ENCODE peak calls at places on chromosomes 11 and 22, in six cellular contexts. J, U, F, Q, R and G are unnamed samples.

GRCh38 chr11:104668797-104669463 is 229.3 kb downstream of the CASP12 start:
- DNase-seq in J (no peak), U (no peak), F (no peak), Q (no peak), R (no peak), G (peak; percentile 63)

GRCh38 chr22:44261861-44262595 is 50.7 kb downstream of the SHISAL1 start:
- DNase-seq in J (no peak), U (no peak), F (no peak), Q (peak; percentile 52), R (no peak), G (no peak)

GRCh38 chr11:41431784-41432183 is 27.7 kb downstream of the LRRC4C start:
- DNase-seq in J (no peak), U (no peak), F (no peak), Q (no peak), R (peak; percentile 52), G (no peak)

GRCh38 chr22:44972363-44973083 is 37.3 kb downstream of the PHF21B start:
- DNase-seq in J (peak; percentile 28), U (no peak), F (no peak), Q (no peak), R (no peak), G (no peak)

GRCh38 chr22:49664891-49665290 is 162.8 kb downstream of the BRD1 start:
- DNase-seq in J (no peak), U (no peak), F (no peak), Q (no peak), R (no peak), G (no peak)

GRCh38 chr22:30198152-30198845 is 48.3 kb downstream of the LIF start:
- DNase-seq in J (no peak), U (no peak), F (no peak), Q (no peak), R (no peak), G (no peak)

GRCh38 chr22:24200616-24201212 is 19.4 kb downstream of the SUSD2 start:
- DNase-seq in J (no peak), U (no peak), F (no peak), Q (no peak), R (no peak), G (no peak)

GRCh38 chr11:78790784-78791183 is 216.1 kb upstream of the NARS2 start:
- DNase-seq in J (no peak), U (no peak), F (no peak), Q (no peak), R (no peak), G (no peak)

GRCh38 chr11:32435152-32435480 is 223 bp downstream of the WT1 start:
- DNase-seq in J (no peak), U (no peak), F (no peak), Q (peak; percentile 71), R (no peak), G (no peak)

GRCh38 chr22:36940676-36941075 is 27.2 kb downstream of the CSF2RB start:
- DNase-seq in J (peak; percentile 34), U (no peak), F (no peak), Q (no peak), R (no peak), G (no peak)
- H3K27ac ChIP-seq in J (no peak overlapping the region), U (no peak overlapping the region), F (no peak overlapping the region), Q (no peak overlapping the region), R (no peak overlapping the region), G (no peak overlapping the region)

GRCh38 chr22:37224757-37225420 is 12.6 kb upstream of the SSTR3 start:
- DNase-seq in J (no peak), U (no peak), F (no peak), Q (no peak), R (no peak), G (no peak)
- H3K27ac ChIP-seq in J (peak overlapping the region; percentile 55), U (no peak overlapping the region), F (peak overlapping the region; percentile 46), Q (peak overlapping the region; percentile 95), R (no peak overlapping the region), G (no peak overlapping the region)

DNA sequence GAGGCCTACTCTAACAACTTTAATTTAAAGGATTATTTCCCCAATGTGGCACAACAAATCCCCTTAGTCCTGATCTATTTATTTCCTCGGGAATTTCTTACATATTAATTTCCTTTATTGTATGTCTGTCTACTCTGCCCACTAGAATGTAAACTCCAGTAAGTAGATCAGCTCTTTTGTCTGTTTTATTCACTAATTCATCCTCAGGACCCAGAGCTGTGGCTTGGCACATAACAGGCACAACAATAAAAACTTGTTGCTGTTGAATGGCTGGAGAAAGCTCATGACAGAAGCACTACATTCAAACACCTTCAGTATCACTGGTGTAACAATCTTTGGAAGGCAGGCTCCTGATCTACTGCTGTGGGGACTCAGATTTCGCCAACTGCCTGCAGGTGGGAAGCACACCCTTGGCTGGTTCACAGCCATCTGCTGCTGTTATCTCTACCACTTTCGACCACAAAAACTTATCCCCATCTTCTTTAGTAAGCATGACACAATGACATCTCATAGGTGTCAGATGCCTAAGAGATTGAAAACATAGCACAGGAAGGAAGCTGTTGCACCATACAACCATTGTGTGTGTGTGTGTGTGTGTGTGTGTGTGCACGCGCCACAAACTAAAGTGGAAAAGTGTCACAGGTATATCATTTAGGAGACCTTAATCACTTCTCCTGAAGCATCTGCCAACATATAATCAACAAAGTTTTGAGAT is 11.9 kb downstream of the HIRA start:
- DNase-seq in J (peak; percentile 24), U (no peak), F (peak; percentile 74), Q (no peak), R (peak; percentile 12), G (no peak)
- H3K27ac ChIP-seq in J (no peak overlapping the region), U (no peak overlapping the region), F (peak overlapping the region; percentile 60), Q (peak overlapping the region; percentile 84), R (peak overlapping the region; percentile 74), G (no peak overlapping the region)

GRCh38 chr22:39267966-39268365 is 23.2 kb upstream of the PDGFB start:
- DNase-seq in J (no peak), U (no peak), F (no peak), Q (no peak), R (no peak), G (no peak)
- H3K27ac ChIP-seq in J (no peak overlapping the region), U (no peak overlapping the region), F (no peak overlapping the region), Q (no peak overlapping the region), R (no peak overlapping the region), G (no peak overlapping the region)

GRCh38 chr11:66614073-66614472 is 2.4 kb upstream of the RBM14 start:
- DNase-seq in J (no peak), U (no peak), F (no peak), Q (no peak), R (no peak), G (no peak)
- H3K27ac ChIP-seq in J (no peak overlapping the region), U (no peak overlapping the region), F (no peak overlapping the region), Q (no peak overlapping the region), R (no peak overlapping the region), G (no peak overlapping the region)

GRCh38 chr11:8805256-8805655 is 105.7 kb upstream of the AKIP1 start:
- DNase-seq in J (no peak), U (peak; percentile 8), F (no peak), Q (no peak), R (no peak), G (no peak)
- H3K27ac ChIP-seq in J (peak overlapping the region; percentile 90), U (no peak overlapping the region), F (no peak overlapping the region), Q (peak overlapping the region; percentile 55), R (no peak overlapping the region), G (no peak overlapping the region)

DNA sequence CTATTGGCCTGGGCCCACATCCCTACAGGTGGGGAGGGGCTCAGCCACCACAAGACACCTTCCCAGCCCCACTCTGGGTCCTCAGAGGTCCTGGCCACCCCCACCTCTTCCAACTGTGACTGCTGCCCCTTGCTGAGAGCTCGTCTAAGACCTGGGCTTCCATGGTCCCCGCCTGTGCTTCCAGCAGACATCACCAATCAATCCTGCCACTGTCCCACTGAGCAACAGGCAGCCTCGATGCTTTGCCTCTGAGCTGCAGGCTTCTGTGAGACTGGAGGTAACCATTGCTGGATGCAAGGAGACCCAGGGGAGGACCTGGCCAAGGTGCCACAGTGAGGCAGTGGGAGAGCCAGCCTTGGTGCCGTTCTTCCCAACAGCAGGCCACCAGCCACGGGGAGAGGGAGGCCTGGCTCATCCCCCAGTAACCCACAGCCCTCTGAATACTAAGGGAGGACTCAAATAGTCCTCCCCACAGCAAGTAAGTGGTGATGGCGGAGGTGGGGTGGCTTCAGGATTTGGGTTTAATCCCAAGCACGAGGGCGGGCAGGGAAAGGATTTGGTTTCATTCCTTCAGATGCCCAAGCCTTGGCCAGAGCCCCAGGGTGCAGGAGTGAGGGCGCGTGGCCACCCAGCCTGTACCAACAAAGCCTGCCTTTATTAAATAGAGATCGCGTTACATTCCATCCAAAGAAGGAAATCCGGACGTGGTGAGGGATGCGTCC is 5.5 kb upstream of the FADS3 start:
- DNase-seq in J (no peak), U (no peak), F (no peak), Q (no peak), R (no peak), G (no peak)
- H3K27ac ChIP-seq in J (no peak overlapping the region), U (no peak overlapping the region), F (no peak overlapping the region), Q (no peak overlapping the region), R (no peak overlapping the region), G (no peak overlapping the region)

GRCh38 chr22:20107471-20107901 is 8.4 kb upstream of the RANBP1 start:
- DNase-seq in J (no peak), U (no peak), F (peak; percentile 6), Q (peak; percentile 49), R (no peak), G (no peak)
- H3K27ac ChIP-seq in J (no peak overlapping the region), U (no peak overlapping the region), F (no peak overlapping the region), Q (no peak overlapping the region), R (no peak overlapping the region), G (no peak overlapping the region)

GRCh38 chr11:16111690-16112089 is 244.7 kb downstream of the SOX6 start:
- DNase-seq in J (no peak), U (no peak), F (no peak), Q (no peak), R (peak; percentile 6), G (no peak)
- H3K27ac ChIP-seq in J (no peak overlapping the region), U (no peak overlapping the region), F (no peak overlapping the region), Q (no peak overlapping the region), R (no peak overlapping the region), G (no peak overlapping the region)

DNA sequence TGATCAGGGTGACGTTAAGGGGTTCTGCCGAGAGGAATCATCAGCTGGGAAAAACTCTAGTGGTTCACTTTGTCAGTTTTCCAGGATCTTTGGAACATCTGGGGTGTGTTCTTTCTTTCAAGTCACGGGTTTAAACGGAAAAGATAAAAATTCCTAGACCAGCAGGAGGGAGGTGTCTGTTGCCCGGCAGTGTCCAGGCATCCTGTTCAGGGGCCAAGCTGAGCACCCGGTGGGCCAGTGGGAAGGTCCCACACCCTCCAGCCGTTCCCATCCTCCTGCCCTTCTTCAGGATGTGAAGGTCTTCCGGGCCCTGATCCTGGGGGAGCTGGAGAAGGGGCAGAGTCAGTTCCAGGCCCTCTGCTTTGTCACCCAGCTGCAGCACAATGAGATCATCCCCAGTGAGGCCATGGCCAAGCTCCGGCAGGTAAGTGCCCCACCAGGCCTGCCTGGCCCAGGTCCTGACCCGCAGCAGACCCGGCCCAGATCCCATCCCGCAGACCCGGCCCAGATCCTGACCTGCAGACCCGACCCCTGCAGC is 14.5 kb upstream of the POU2F3 start:
- DNase-seq in J (no peak), U (no peak), F (no peak), Q (peak; percentile 79), R (no peak), G (no peak)
- H3K27ac ChIP-seq in J (peak overlapping the region; percentile 61), U (no peak overlapping the region), F (no peak overlapping the region), Q (peak overlapping the region; percentile 68), R (no peak overlapping the region), G (no peak overlapping the region)